ENCODE peak calls at places on chromosomes 13 and 19, in four cellular contexts. I is KG1, A is nephron progenitor cell, C is dorsolateral prefrontal cortex. Y is an unnamed sample.

GRCh38 chr19:29881386-29881785 is 60.7 kb upstream of the URI1 start:
- DNase-seq in I (no peak), A (no peak), C (no peak), Y (no peak)

GRCh38 chr13:40410315-40410714 is 256.1 kb downstream of the FOXO1 start:
- DNase-seq in I (no peak), A (no peak), C (no peak), Y (no peak)

GRCh38 chr19:58001895-58002369 is 688 bp downstream of the ZNF606 start:
- DNase-seq in I (no peak), A (peak), C (no peak), Y (no peak)

GRCh38 chr19:45153339-45154063 is 7.3 kb downstream of the NKPD1 start:
- DNase-seq in I (no peak), A (peak), C (peak), Y (no peak)

GRCh38 chr19:48560095-48560530 is 8.1 kb downstream of the SULT2B1 start:
- DNase-seq in I (no peak), A (no peak), C (no peak), Y (no peak)

GRCh38 chr13:79692846-79693245 is 211.9 kb downstream of the NDFIP2 start:
- DNase-seq in I (no peak), A (no peak), C (no peak), Y (no peak)

GRCh38 chr13:102697929-102698648 is 3.2 kb upstream of the METTL21C start:
- DNase-seq in I (no peak), A (no peak), C (no peak), Y (no peak)

GRCh38 chr19:40771101-40771539 is 4.2 kb upstream of the MIA start:
- DNase-seq in I (no peak), A (no peak), C (no peak), Y (no peak)

GRCh38 chr19:46772170-46773017 is 16.0 kb downstream of the SLC1A5 start:
- DNase-seq in I (no peak), A (no peak), C (no peak), Y (no peak)

GRCh38 chr13:49314344-49314882 is 66.7 kb downstream of the CDADC1 start:
- DNase-seq in I (no peak), A (no peak), C (no peak), Y (no peak)

GRCh38 chr19:38836438-38837303 is 5.1 kb upstream of the ECH1 start:
- DNase-seq in I (no peak), A (no peak), C (no peak), Y (no peak)

GRCh38 chr19:34236035-34236793 is 18.1 kb upstream of the GARRE1 start:
- DNase-seq in I (no peak), A (no peak), C (no peak), Y (no peak)

GRCh38 chr13:43006893-43007631 is 15.0 kb upstream of the EPSTI1 start:
- DNase-seq in I (no peak), A (no peak), C (no peak), Y (no peak)

GRCh38 chr13:40986328-40986856 is 32.7 kb downstream of the ELF1 start:
- DNase-seq in I (no peak), A (no peak), C (no peak), Y (no peak)

GRCh38 chr13:37457594-37457993 is 141.0 kb downstream of the POSTN start:
- DNase-seq in I (no peak), A (no peak), C (no peak), Y (no peak)

GRCh38 chr13:30763786-30764440 is 28.6 kb downstream of the ALOX5AP start:
- DNase-seq in I (no peak), A (no peak), C (no peak), Y (no peak)

GRCh38 chr19:37983916-37984315 is 76.9 kb downstream of the SIPA1L3 start:
- DNase-seq in I (no peak), A (no peak), C (peak), Y (no peak)

GRCh38 chr19:17549088-17549740 is 6.2 kb upstream of the COLGALT1 start:
- DNase-seq in I (no peak), A (no peak), C (no peak), Y (no peak)

GRCh38 chr13:68234278-68234677 is 1004.1 kb upstream of the PCDH9 start:
- DNase-seq in I (no peak), A (no peak), C (no peak), Y (no peak)

GRCh38 chr19:7505288-7505681 is 10.6 kb upstream of the ZNF358 start:
- DNase-seq in I (no peak), A (no peak), C (no peak), Y (no peak)

GRCh38 chr13:108769213-108770070 is 140.0 kb downstream of the MYO16 start:
- DNase-seq in I (no peak), A (no peak), C (no peak), Y (no peak)

GRCh38 chr19:11105014-11105636 is 15.9 kb downstream of the LDLR start:
- DNase-seq in I (no peak), A (no peak), C (no peak), Y (no peak)

GRCh38 chr13:97003071-97003470 is 8.8 kb upstream of the OXGR1 start:
- DNase-seq in I (no peak), A (no peak), C (no peak), Y (no peak)

GRCh38 chr19:32811151-32811550 is 58.4 kb downstream of the SLC7A9 start:
- DNase-seq in I (no peak), A (no peak), C (no peak), Y (no peak)

GRCh38 chr19:15702590-15702930 is 25.3 kb upstream of the OR10H2 start:
- DNase-seq in I (peak), A (no peak), C (peak), Y (peak)

GRCh38 chr19:3179739-3180293 is 1.2 kb downstream of the S1PR4 start:
- DNase-seq in I (no peak), A (no peak), C (no peak), Y (no peak)

GRCh38 chr13:64158910-64159309 is 2743.3 kb upstream of the PCDH20 start:
- DNase-seq in I (no peak), A (no peak), C (no peak), Y (no peak)

GRCh38 chr19:19464339-19465098 is 50.8 kb downstream of the TSSK6 start:
- DNase-seq in I (no peak), A (no peak), C (no peak), Y (no peak)

GRCh38 chr19:43895727-43896126 is 39.4 kb downstream of the ZNF45 start:
- DNase-seq in I (no peak), A (no peak), C (no peak), Y (no peak)

GRCh38 chr13:76737526-76737925 is 148.7 kb downstream of the KCTD12 start:
- DNase-seq in I (no peak), A (no peak), C (no peak), Y (no peak)

GRCh38 chr13:25468330-25469178 is 96.8 kb downstream of the ATP8A2 start:
- DNase-seq in I (no peak), A (peak), C (peak), Y (no peak)

GRCh38 chr19:14350302-14350701 is 30.9 kb upstream of the ADGRE5 start:
- DNase-seq in I (no peak), A (no peak), C (no peak), Y (no peak)

GRCh38 chr19:48805452-48805851 is 5.4 kb downstream of the BCAT2 start:
- DNase-seq in I (no peak), A (no peak), C (no peak), Y (no peak)

GRCh38 chr19:15394426-15394825 is 14.8 kb upstream of the AKAP8 start:
- DNase-seq in I (no peak), A (no peak), C (no peak), Y (no peak)

GRCh38 chr19:9848060-9848459 is 12.9 kb downstream of the PIN1 start:
- DNase-seq in I (no peak), A (peak), C (no peak), Y (no peak)

GRCh38 chr13:100668408-100668807 is 6.2 kb downstream of the TMTC4 start:
- DNase-seq in I (no peak), A (no peak), C (no peak), Y (no peak)

Y was measured in SIG-M5.